ENCODE peak calls at places on chromosomes 3 and 15, in six cellular contexts. J is endodermal cell, M is cardiac muscle cell, T is A549, C is lung, O is GM12864. G is an unnamed sample.

GRCh38 chr15:57405133-57405532 is 28.8 kb downstream of the CGNL1 start:
- DNase-seq in J (no peak), M (no peak), T (no peak), C (no peak), O (no peak), G (no peak)

GRCh38 chr3:127203024-127203423 is 10.1 kb downstream of the PRR23E start:
- DNase-seq in J (no peak), M (no peak), T (no peak), C (no peak), O (no peak), G (no peak)

GRCh38 chr3:155790272-155790918 is 15.7 kb downstream of the C3orf33 start:
- DNase-seq in J (no peak), M (no peak), T (no peak), C (no peak), O (no peak), G (no peak)

GRCh38 chr15:80109388-80109787 is 43.4 kb upstream of the FAH start:
- DNase-seq in J (no peak), M (no peak), T (no peak), C (no peak), O (no peak), G (no peak)

GRCh38 chr3:106302451-106303221 is 433.8 kb upstream of the CBLB start:
- DNase-seq in J (no peak), M (peak; percentile 11), T (no peak), C (no peak), O (peak; percentile 98), G (no peak)

GRCh38 chr15:73957276-73957675 is 31.0 kb downstream of the LOXL1 start:
- DNase-seq in J (no peak), M (no peak), T (no peak), C (no peak), O (no peak), G (no peak)

GRCh38 chr3:31862861-31863260 is 118.2 kb downstream of the OSBPL10 start:
- DNase-seq in J (no peak), M (no peak), T (no peak), C (no peak), O (no peak), G (no peak)

GRCh38 chr15:25244731-25245585 is 193.9 kb downstream of the UBE3A start:
- DNase-seq in J (peak; percentile 21), M (no peak), T (no peak), C (no peak), O (no peak), G (no peak)

GRCh38 chr15:33234019-33234418 is 39.5 kb upstream of the FMN1 start:
- DNase-seq in J (no peak), M (peak; percentile 39), T (peak; percentile 65), C (no peak), O (no peak), G (peak; percentile 38)

GRCh38 chr3:3998140-3998977 is 199.1 kb downstream of the LRRN1 start:
- DNase-seq in J (peak; percentile 78), M (peak; percentile 36), T (peak; percentile 58), C (no peak), O (peak; percentile 27), G (peak; percentile 29)

GRCh38 chr3:184593201-184593922 is 31.8 kb downstream of the EPHB3 start:
- DNase-seq in J (no peak), M (no peak), T (no peak), C (no peak), O (no peak), G (no peak)

GRCh38 chr3:37800022-37800493 is 61.6 kb upstream of the CTDSPL start:
- DNase-seq in J (no peak), M (no peak), T (no peak), C (no peak), O (no peak), G (no peak)

GRCh38 chr3:143885803-143886427 is 37.6 kb upstream of the SLC9A9 start:
- DNase-seq in J (peak; percentile 76), M (peak; percentile 51), T (peak; percentile 48), C (no peak), O (peak; percentile 42), G (no peak)

GRCh38 chr3:94301346-94301745 is 238.5 kb downstream of the NSUN3 start:
- DNase-seq in J (no peak), M (no peak), T (no peak), C (no peak), O (no peak), G (no peak)

GRCh38 chr3:122234117-122234516 is 50.6 kb downstream of the CASR start:
- DNase-seq in J (no peak), M (no peak), T (no peak), C (no peak), O (no peak), G (no peak)

GRCh38 chr15:87527416-87527815 is 729.1 kb downstream of the NTRK3 start:
- DNase-seq in J (peak; percentile 67), M (no peak), T (no peak), C (no peak), O (no peak), G (peak; percentile 63)

GRCh38 chr3:33717616-33717865 is 513 bp downstream of the CLASP2 start:
- DNase-seq in J (no peak), M (peak; percentile 77), T (no peak), C (peak; percentile 69), O (no peak), G (no peak)

GRCh38 chr3:141426404-141427034 is 58.2 kb downstream of the ZBTB38 start:
- DNase-seq in J (peak; percentile 57), M (peak; percentile 64), T (peak; percentile 75), C (peak; percentile 90), O (no peak), G (no peak)

GRCh38 chr15:39585871-39586301 is 5.0 kb downstream of the THBS1 start:
- DNase-seq in J (no peak), M (no peak), T (no peak), C (no peak), O (no peak), G (no peak)

GRCh38 chr15:39583586-39584265 is 2.8 kb downstream of the THBS1 start:
- DNase-seq in J (peak; percentile 81), M (peak; percentile 38), T (peak; percentile 33), C (no peak), O (no peak), G (no peak)

GRCh38 chr15:39585394-39585841 is 4.5 kb downstream of the THBS1 start:
- DNase-seq in J (no peak), M (no peak), T (no peak), C (no peak), O (no peak), G (no peak)

GRCh38 chr15:39584266-39584659 is 3.4 kb downstream of the THBS1 start:
- DNase-seq in J (no peak), M (no peak), T (no peak), C (no peak), O (no peak), G (no peak)

GRCh38 chr15:39584662-39585393 is 3.9 kb downstream of the THBS1 start:
- DNase-seq in J (no peak), M (no peak), T (no peak), C (no peak), O (no peak), G (no peak)
- H3K4me3 ChIP-seq in J (no peak overlapping the region), M (no peak overlapping the region), T (no peak overlapping the region), C (no peak overlapping the region), O (no peak overlapping the region), G (no peak overlapping the region)

GRCh38 chr3:146747051-146747450 is 141.9 kb upstream of the PLSCR5 start:
- DNase-seq in J (no peak), M (no peak), T (no peak), C (no peak), O (no peak), G (no peak)

GRCh38 chr3:146750196-146750595 is 145.1 kb upstream of the PLSCR5 start:
- DNase-seq in J (no peak), M (no peak), T (no peak), C (no peak), O (no peak), G (no peak)

GRCh38 chr3:146746190-146746589 is 141.0 kb upstream of the PLSCR5 start:
- DNase-seq in J (no peak), M (no peak), T (no peak), C (no peak), O (no peak), G (no peak)

GRCh38 chr3:146747928-146748327 is 142.8 kb upstream of the PLSCR5 start:
- DNase-seq in J (no peak), M (peak; percentile 13), T (peak; percentile 10), C (no peak), O (no peak), G (no peak)
- TF ChIP-seq CTCF in J (peak; percentile 57), M (peak; percentile 26), T (no peak), C (no peak), O (peak; percentile 2), G (no peak)

GRCh38 chr15:34618073-34618472 is 34.6 kb upstream of the GOLGA8B start:
- DNase-seq in J (no peak), M (peak; percentile 17), T (no peak), C (no peak), O (no peak), G (no peak)

GRCh38 chr15:34620814-34621213 is 37.4 kb upstream of the GOLGA8B start:
- DNase-seq in J (no peak), M (no peak), T (no peak), C (no peak), O (no peak), G (no peak)

GRCh38 chr15:34621675-34622074 is 38.2 kb upstream of the GOLGA8B start:
- DNase-seq in J (no peak), M (no peak), T (peak; percentile 42), C (no peak), O (no peak), G (no peak)

GRCh38 chr15:34620122-34620521 is 36.7 kb upstream of the GOLGA8B start:
- DNase-seq in J (no peak), M (no peak), T (no peak), C (no peak), O (no peak), G (no peak)

DNA sequence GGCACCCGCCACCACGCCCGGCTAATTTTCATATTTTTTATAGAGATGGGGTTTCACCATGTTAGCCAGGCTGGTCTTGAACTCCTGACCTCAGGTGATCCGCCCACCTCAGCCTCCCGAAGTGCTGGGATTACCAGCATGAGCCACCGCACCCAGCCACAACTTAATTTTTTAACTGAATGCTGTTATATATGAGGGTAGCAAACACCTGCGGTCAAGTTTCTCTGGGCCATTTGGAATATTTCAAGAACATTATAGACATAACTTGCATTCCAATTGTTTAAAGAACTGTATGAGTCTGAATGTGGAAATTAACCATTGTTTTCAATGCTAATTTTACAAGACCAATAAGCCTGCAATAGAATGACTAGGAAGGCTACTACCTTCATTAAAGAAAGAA is 35.7 kb upstream of the GOLGA8B start:
- DNase-seq in J (no peak), M (no peak), T (no peak), C (no peak), O (no peak), G (no peak)
- H3K4me3 ChIP-seq in J (no peak overlapping the region), M (no peak overlapping the region), T (no peak overlapping the region), C (no peak overlapping the region), O (no peak overlapping the region), G (no peak overlapping the region)

GRCh38 chr15:89898146-89898545 is 4.4 kb upstream of the AP3S2 start:
- DNase-seq in J (no peak), M (no peak), T (no peak), C (no peak), O (no peak), G (no peak)

GRCh38 chr15:89899951-89900567 is 6.3 kb upstream of the AP3S2 start:
- DNase-seq in J (no peak), M (no peak), T (no peak), C (no peak), O (no peak), G (no peak)

GRCh38 chr15:89900849-89901248 is 7.1 kb upstream of the AP3S2 start:
- DNase-seq in J (no peak), M (no peak), T (no peak), C (no peak), O (no peak), G (no peak)

GRCh38 chr15:89899303-89899946 is 5.6 kb upstream of the AP3S2 start:
- DNase-seq in J (no peak), M (no peak), T (no peak), C (no peak), O (no peak), G (no peak)

GRCh38 chr15:89898628-89899302 is 5.0 kb upstream of the AP3S2 start:
- DNase-seq in J (peak; percentile 88), M (peak; percentile 46), T (peak; percentile 81), C (no peak), O (peak; percentile 34), G (no peak)
- TF ChIP-seq CTCF in J (peak; percentile 90), M (peak; percentile 58), T (peak; percentile 78), C (peak; percentile 40), O (peak; percentile 85), G (peak; percentile 86)